ENCODE peak calls at places on chromosomes 5 and 9, in six cellular contexts. One of them, this sample, is unnamed.
A peak's percentile ranks its signal among the peaks of the same experiment; 100 is the strongest.

GRCh38 chr5:136212252-136212721 is 19.3 kb upstream of the SMIM32 start:
- DNase-seq in fibroblast of pulmonary artery: peak; percentile 65
- DNase-seq in BE2C: peak; percentile 66
- DNase-seq in pancreas: peak; percentile 55
- DNase-seq in neural crest cell: peak; percentile 53
- DNase-seq in upper lobe of right lung: peak; percentile 78
- DNase-seq in this sample: peak; percentile 62

GRCh38 chr5:170449232-170449631 is 54.6 kb upstream of the KCNIP1 start:
- DNase-seq in neural crest cell: no peak
- DNase-seq in pancreas: no peak
- DNase-seq in fibroblast of pulmonary artery: no peak
- DNase-seq in BE2C: no peak
- DNase-seq in upper lobe of right lung: no peak
- DNase-seq in this sample: no peak

GRCh38 chr5:39024005-39024404 is 50.2 kb downstream of the RICTOR start:
- DNase-seq in pancreas: no peak
- DNase-seq in BE2C: peak; percentile 20
- DNase-seq in upper lobe of right lung: no peak
- DNase-seq in fibroblast of pulmonary artery: no peak
- DNase-seq in neural crest cell: no peak
- DNase-seq in this sample: no peak

GRCh38 chr9:121984726-121985402 is 108.2 kb downstream of the TTLL11 start:
- DNase-seq in fibroblast of pulmonary artery: peak; percentile 88
- DNase-seq in upper lobe of right lung: no peak
- DNase-seq in BE2C: no peak
- DNase-seq in pancreas: no peak
- DNase-seq in neural crest cell: no peak
- DNase-seq in this sample: no peak

GRCh38 chr5:59845733-59846132 is 47.8 kb downstream of the PDE4D start:
- DNase-seq in upper lobe of right lung: no peak
- DNase-seq in pancreas: no peak
- DNase-seq in fibroblast of pulmonary artery: peak; percentile 37
- DNase-seq in BE2C: no peak
- DNase-seq in neural crest cell: no peak
- DNase-seq in this sample: no peak

GRCh38 chr9:76115396-76115795 is 224.9 kb downstream of the PCSK5 start:
- DNase-seq in upper lobe of right lung: no peak
- DNase-seq in neural crest cell: no peak
- DNase-seq in pancreas: no peak
- DNase-seq in BE2C: no peak
- DNase-seq in fibroblast of pulmonary artery: peak; percentile 13
- DNase-seq in this sample: no peak

GRCh38 chr9:115276621-115277020 is 158.7 kb upstream of the TNC start:
- DNase-seq in pancreas: no peak
- DNase-seq in upper lobe of right lung: no peak
- DNase-seq in fibroblast of pulmonary artery: no peak
- DNase-seq in neural crest cell: no peak
- DNase-seq in BE2C: no peak
- DNase-seq in this sample: no peak

GRCh38 chr9:137352511-137353222 is 50.6 kb upstream of the NRARP start:
- DNase-seq in fibroblast of pulmonary artery: no peak
- DNase-seq in BE2C: no peak
- DNase-seq in neural crest cell: no peak
- DNase-seq in pancreas: no peak
- DNase-seq in upper lobe of right lung: no peak
- DNase-seq in this sample: no peak

GRCh38 chr9:75457474-75458011 is 369.2 kb downstream of the OSTF1 start:
- DNase-seq in BE2C: no peak
- DNase-seq in fibroblast of pulmonary artery: no peak
- DNase-seq in neural crest cell: no peak
- DNase-seq in upper lobe of right lung: no peak
- DNase-seq in pancreas: no peak
- DNase-seq in this sample: no peak

GRCh38 chr9:127313042-127313560 is 48.5 kb downstream of the GARNL3 start:
- DNase-seq in BE2C: no peak
- DNase-seq in neural crest cell: no peak
- DNase-seq in upper lobe of right lung: no peak
- DNase-seq in fibroblast of pulmonary artery: no peak
- DNase-seq in pancreas: no peak
- DNase-seq in this sample: no peak

GRCh38 chr9:97990259-97990658 is 7.1 kb downstream of the ANP32B start:
- DNase-seq in upper lobe of right lung: no peak
- DNase-seq in pancreas: no peak
- DNase-seq in fibroblast of pulmonary artery: peak; percentile 71
- DNase-seq in neural crest cell: no peak
- DNase-seq in BE2C: no peak
- DNase-seq in this sample: no peak

GRCh38 chr5:158235159-158235547 is 376.2 kb upstream of the CLINT1 start:
- DNase-seq in BE2C: no peak
- DNase-seq in fibroblast of pulmonary artery: no peak
- DNase-seq in neural crest cell: no peak
- DNase-seq in pancreas: no peak
- DNase-seq in upper lobe of right lung: no peak
- DNase-seq in this sample: no peak

GRCh38 chr5:173290477-173291131 is 37.6 kb downstream of the STC2 start:
- DNase-seq in neural crest cell: peak; percentile 37
- DNase-seq in fibroblast of pulmonary artery: peak; percentile 58
- DNase-seq in pancreas: no peak
- DNase-seq in BE2C: peak; percentile 55
- DNase-seq in upper lobe of right lung: no peak
- DNase-seq in this sample: no peak

GRCh38 chr9:133477992-133478850 is 678 bp downstream of the SLC2A6 start:
- DNase-seq in pancreas: no peak
- DNase-seq in BE2C: peak; percentile 82
- DNase-seq in fibroblast of pulmonary artery: peak; percentile 51
- DNase-seq in neural crest cell: peak; percentile 44
- DNase-seq in upper lobe of right lung: peak; percentile 54
- DNase-seq in this sample: peak; percentile 75

GRCh38 chr5:176536132-176536901 is 885 bp downstream of the RNF44 start:
- DNase-seq in fibroblast of pulmonary artery: peak; percentile 79
- DNase-seq in pancreas: peak; percentile 80
- DNase-seq in BE2C: peak; percentile 82
- DNase-seq in neural crest cell: peak; percentile 65
- DNase-seq in upper lobe of right lung: peak; percentile 90
- DNase-seq in this sample: peak; percentile 88

GRCh38 chr5:34624711-34625110 is 31.4 kb upstream of the RAI14 start:
- DNase-seq in BE2C: no peak
- DNase-seq in fibroblast of pulmonary artery: no peak
- DNase-seq in upper lobe of right lung: no peak
- DNase-seq in neural crest cell: no peak
- DNase-seq in pancreas: no peak
- DNase-seq in this sample: no peak

GRCh38 chr5:170963521-170963920 is 101.7 kb downstream of the RANBP17 start:
- DNase-seq in pancreas: no peak
- DNase-seq in fibroblast of pulmonary artery: no peak
- DNase-seq in neural crest cell: no peak
- DNase-seq in BE2C: no peak
- DNase-seq in upper lobe of right lung: no peak
- DNase-seq in this sample: no peak

GRCh38 chr5:96256795-96257470 is 176.1 kb downstream of the PCSK1 start:
- DNase-seq in pancreas: no peak
- DNase-seq in fibroblast of pulmonary artery: peak; percentile 83
- DNase-seq in BE2C: peak; percentile 90
- DNase-seq in upper lobe of right lung: no peak
- DNase-seq in neural crest cell: no peak
- DNase-seq in this sample: peak; percentile 70

GRCh38 chr9:71515103-71515502 is 253.2 kb downstream of the CEMIP2 start:
- DNase-seq in neural crest cell: no peak
- DNase-seq in BE2C: no peak
- DNase-seq in fibroblast of pulmonary artery: no peak
- DNase-seq in upper lobe of right lung: no peak
- DNase-seq in pancreas: no peak
- DNase-seq in this sample: no peak

GRCh38 chr9:129648092-129648763 is 6.3 kb upstream of the ASB6 start:
- DNase-seq in upper lobe of right lung: no peak
- DNase-seq in neural crest cell: no peak
- DNase-seq in pancreas: no peak
- DNase-seq in fibroblast of pulmonary artery: no peak
- DNase-seq in BE2C: no peak
- DNase-seq in this sample: no peak

GRCh38 chr9:35774907-35775635 is 16.3 kb upstream of the NPR2 start:
- DNase-seq in upper lobe of right lung: no peak
- DNase-seq in BE2C: no peak
- DNase-seq in pancreas: no peak
- DNase-seq in neural crest cell: no peak
- DNase-seq in fibroblast of pulmonary artery: peak; percentile 13
- DNase-seq in this sample: no peak

GRCh38 chr9:70480405-70480980 is 66.0 kb upstream of the KLF9 start:
- DNase-seq in fibroblast of pulmonary artery: peak; percentile 99
- DNase-seq in neural crest cell: no peak
- DNase-seq in pancreas: peak; percentile 77
- DNase-seq in BE2C: peak; percentile 60
- DNase-seq in upper lobe of right lung: peak; percentile 89
- DNase-seq in this sample: no peak

GRCh38 chr5:57174850-57175525 is 1.1 kb downstream of the GPBP1 start:
- DNase-seq in BE2C: no peak
- DNase-seq in pancreas: no peak
- DNase-seq in fibroblast of pulmonary artery: no peak
- DNase-seq in upper lobe of right lung: no peak
- DNase-seq in neural crest cell: no peak
- DNase-seq in this sample: no peak

GRCh38 chr5:145806923-145807322 is 28.2 kb downstream of the PRELID2 start:
- DNase-seq in pancreas: no peak
- DNase-seq in upper lobe of right lung: no peak
- DNase-seq in neural crest cell: no peak
- DNase-seq in BE2C: no peak
- DNase-seq in fibroblast of pulmonary artery: no peak
- DNase-seq in this sample: no peak

GRCh38 chr5:138371454-138371853 is 19.0 kb downstream of the KDM3B start:
- DNase-seq in fibroblast of pulmonary artery: no peak
- DNase-seq in neural crest cell: no peak
- DNase-seq in BE2C: no peak
- DNase-seq in pancreas: no peak
- DNase-seq in upper lobe of right lung: no peak
- DNase-seq in this sample: no peak

GRCh38 chr5:111153483-111153882 is 61.3 kb downstream of the WDR36 start:
- DNase-seq in BE2C: no peak
- DNase-seq in upper lobe of right lung: no peak
- DNase-seq in pancreas: no peak
- DNase-seq in neural crest cell: no peak
- DNase-seq in fibroblast of pulmonary artery: no peak
- DNase-seq in this sample: no peak
- TF ChIP-seq CTCF in BE2C: no peak
- TF ChIP-seq CTCF in upper lobe of right lung: no peak
- TF ChIP-seq CTCF in pancreas: no peak
- TF ChIP-seq CTCF in neural crest cell: no peak
- TF ChIP-seq CTCF in fibroblast of pulmonary artery: no peak
- TF ChIP-seq CTCF in this sample: no peak

GRCh38 chr5:10744681-10745080 is 16.4 kb downstream of the DAP start:
- DNase-seq in BE2C: no peak
- DNase-seq in fibroblast of pulmonary artery: no peak
- DNase-seq in pancreas: no peak
- DNase-seq in neural crest cell: no peak
- DNase-seq in upper lobe of right lung: no peak
- DNase-seq in this sample: no peak

GRCh38 chr5:10745133-10745532 is 15.9 kb downstream of the DAP start:
- DNase-seq in pancreas: no peak
- DNase-seq in upper lobe of right lung: no peak
- DNase-seq in BE2C: no peak
- DNase-seq in neural crest cell: no peak
- DNase-seq in fibroblast of pulmonary artery: no peak
- DNase-seq in this sample: no peak

GRCh38 chr5:10737880-10738279 is 23.2 kb downstream of the DAP start:
- DNase-seq in BE2C: no peak
- DNase-seq in pancreas: no peak
- DNase-seq in fibroblast of pulmonary artery: no peak
- DNase-seq in upper lobe of right lung: no peak
- DNase-seq in neural crest cell: no peak
- DNase-seq in this sample: no peak

GRCh38 chr5:10740384-10740783 is 20.6 kb downstream of the DAP start:
- DNase-seq in pancreas: no peak
- DNase-seq in BE2C: no peak
- DNase-seq in fibroblast of pulmonary artery: no peak
- DNase-seq in neural crest cell: no peak
- DNase-seq in upper lobe of right lung: no peak
- DNase-seq in this sample: no peak

DNA sequence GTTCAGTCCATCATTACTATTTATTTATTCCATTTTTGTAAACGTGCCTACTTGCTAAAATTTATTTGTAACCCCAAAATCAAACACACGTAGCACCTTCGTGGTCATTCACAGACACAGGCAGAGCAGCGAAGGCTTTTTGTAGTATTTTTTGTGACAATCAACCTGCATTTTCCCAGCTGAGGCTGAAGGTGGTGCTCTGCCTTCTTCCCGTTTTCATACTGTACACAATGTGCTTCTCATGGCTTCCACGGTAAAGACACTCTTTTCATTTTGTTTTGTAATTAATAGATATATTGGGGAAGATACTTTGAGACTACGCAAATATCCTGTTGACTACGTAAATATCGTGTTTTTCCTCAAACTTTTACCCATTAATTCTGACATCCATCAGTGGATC is 19.4 kb downstream of the DAP start:
- DNase-seq in neural crest cell: no peak
- DNase-seq in fibroblast of pulmonary artery: no peak
- DNase-seq in BE2C: no peak
- DNase-seq in pancreas: no peak
- DNase-seq in upper lobe of right lung: no peak
- DNase-seq in this sample: no peak
- TF ChIP-seq CTCF in neural crest cell: no peak
- TF ChIP-seq CTCF in fibroblast of pulmonary artery: no peak
- TF ChIP-seq CTCF in BE2C: peak; percentile 35
- TF ChIP-seq CTCF in pancreas: no peak
- TF ChIP-seq CTCF in upper lobe of right lung: no peak
- TF ChIP-seq CTCF in this sample: no peak

DNA sequence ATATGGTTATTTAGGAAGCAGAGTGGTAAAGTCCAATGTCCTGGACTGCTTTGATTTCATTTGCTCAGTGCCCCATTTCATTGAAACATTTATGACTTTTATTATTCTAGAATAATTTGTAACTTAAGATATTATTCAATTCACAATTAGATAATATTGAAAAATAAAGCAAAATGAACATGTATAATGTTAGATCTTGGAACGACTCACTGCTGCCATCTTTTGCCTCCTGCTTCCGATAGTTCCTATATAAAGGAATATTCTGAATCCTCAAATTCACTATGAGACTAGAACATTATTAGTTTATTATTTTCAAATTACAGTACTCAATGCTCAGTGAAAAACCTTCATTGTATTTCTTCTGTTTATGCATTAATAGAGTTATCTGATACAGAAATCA is 2.2 kb upstream of the CTNND2 start:
- DNase-seq in pancreas: no peak
- DNase-seq in neural crest cell: no peak
- DNase-seq in fibroblast of pulmonary artery: no peak
- DNase-seq in upper lobe of right lung: no peak
- DNase-seq in BE2C: no peak
- DNase-seq in this sample: no peak
- TF ChIP-seq CTCF in pancreas: no peak
- TF ChIP-seq CTCF in neural crest cell: no peak
- TF ChIP-seq CTCF in fibroblast of pulmonary artery: no peak
- TF ChIP-seq CTCF in upper lobe of right lung: no peak
- TF ChIP-seq CTCF in BE2C: no peak
- TF ChIP-seq CTCF in this sample: no peak

DNA sequence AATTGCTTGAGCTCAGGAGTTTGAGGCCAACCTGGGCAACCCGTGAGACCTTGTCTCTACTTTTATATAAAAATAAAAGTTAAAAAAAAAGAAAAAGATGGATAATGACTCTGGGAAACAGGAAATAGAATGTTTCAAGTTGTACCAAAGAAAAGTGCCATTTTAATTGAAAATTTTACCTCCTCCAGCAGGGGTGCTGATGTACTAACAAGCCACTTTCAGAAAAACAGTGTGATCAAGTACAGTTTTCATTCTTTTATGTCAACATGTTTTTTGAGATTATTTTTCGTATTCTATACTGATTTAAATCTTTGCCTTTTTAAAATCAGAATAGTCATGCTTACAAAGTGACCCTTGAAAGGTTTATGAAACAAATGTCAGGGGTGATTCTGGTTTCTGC is 30.8 kb downstream of the F2R start:
- DNase-seq in neural crest cell: no peak
- DNase-seq in fibroblast of pulmonary artery: no peak
- DNase-seq in BE2C: no peak
- DNase-seq in pancreas: no peak
- DNase-seq in upper lobe of right lung: no peak
- DNase-seq in this sample: no peak
- TF ChIP-seq CTCF in neural crest cell: peak; percentile 24
- TF ChIP-seq CTCF in fibroblast of pulmonary artery: peak; percentile 8
- TF ChIP-seq CTCF in BE2C: no peak
- TF ChIP-seq CTCF in pancreas: no peak
- TF ChIP-seq CTCF in upper lobe of right lung: no peak
- TF ChIP-seq CTCF in this sample: no peak